ENCODE peak calls at places on chromosomes 16 and 17, in six cellular contexts. V is IMR-90, Q is H1, I is H9, N is neuronal stem cell, H is trophoblast cell. R is an unnamed sample.

GRCh38 chr17:66782866-66783265 is 52.1 kb upstream of the CACNG5 start:
- DNase-seq in V (no peak), Q (no peak), I (peak), N (no peak), H (no peak), R (no peak)

GRCh38 chr17:28841901-28842281 is 699 bp downstream of the FAM222B start:
- DNase-seq in V (no peak), Q (no peak), I (no peak), N (no peak), H (peak), R (peak)

GRCh38 chr17:40316571-40317344 is 7.8 kb downstream of the RARA start:
- DNase-seq in V (peak), Q (no peak), I (peak), N (no peak), H (peak), R (peak)

GRCh38 chr17:14321476-14321949 is 20.6 kb downstream of the HS3ST3B1 start:
- DNase-seq in V (no peak), Q (no peak), I (no peak), N (no peak), H (peak), R (peak)

GRCh38 chr16:67252806-67253497 is 4.2 kb downstream of the SLC9A5 start:
- DNase-seq in V (no peak), Q (no peak), I (no peak), N (no peak), H (no peak), R (no peak)

GRCh38 chr17:40452921-40453378 is 9.7 kb downstream of the IGFBP4 start:
- DNase-seq in V (peak), Q (no peak), I (no peak), N (no peak), H (no peak), R (no peak)

GRCh38 chr16:86768231-86768791 is 190.0 kb downstream of the FOXL1 start:
- DNase-seq in V (no peak), Q (no peak), I (no peak), N (no peak), H (no peak), R (no peak)

GRCh38 chr17:32870969-32871368 is 6.0 kb downstream of the MYO1D start:
- DNase-seq in V (no peak), Q (no peak), I (no peak), N (no peak), H (peak), R (peak)

GRCh38 chr17:37221865-37222264 is 153.9 kb upstream of the C17orf78 start:
- DNase-seq in V (no peak), Q (no peak), I (no peak), N (no peak), H (no peak), R (no peak)

GRCh38 chr16:62289230-62289629 is 253.0 kb upstream of the CDH8 start:
- DNase-seq in V (no peak), Q (no peak), I (no peak), N (no peak), H (no peak), R (no peak)

GRCh38 chr17:47866941-47867340 is 16.0 kb upstream of the SP6 start:
- DNase-seq in V (no peak), Q (no peak), I (no peak), N (no peak), H (no peak), R (no peak)

GRCh38 chr17:2860045-2860444 is 63.8 kb downstream of the RAP1GAP2 start:
- DNase-seq in V (no peak), Q (no peak), I (no peak), N (no peak), H (no peak), R (no peak)

GRCh38 chr16:25107466-25107792 is 4.1 kb upstream of the LCMT1 start:
- DNase-seq in V (no peak), Q (no peak), I (no peak), N (no peak), H (no peak), R (no peak)

GRCh38 chr16:11402051-11402744 is 56.9 kb downstream of the RMI2 start:
- DNase-seq in V (no peak), Q (no peak), I (no peak), N (no peak), H (no peak), R (no peak)

GRCh38 chr17:12719948-12720347 is 54.3 kb downstream of the MYOCD start:
- DNase-seq in V (no peak), Q (no peak), I (peak), N (no peak), H (no peak), R (no peak)

GRCh38 chr16:4488486-4488967 is 12.3 kb downstream of the HMOX2 start:
- DNase-seq in V (peak), Q (no peak), I (no peak), N (no peak), H (no peak), R (peak)

GRCh38 chr17:39243155-39243554 is 17.4 kb upstream of the STAC2 start:
- DNase-seq in V (no peak), Q (no peak), I (no peak), N (no peak), H (no peak), R (no peak)

GRCh38 chr16:73304008-73304814 is 256.3 kb upstream of the ZFHX3 start:
- DNase-seq in V (no peak), Q (no peak), I (no peak), N (no peak), H (no peak), R (no peak)

GRCh38 chr17:68763551-68763950 is 162.4 kb upstream of the FAM20A start:
- DNase-seq in V (peak), Q (no peak), I (no peak), N (no peak), H (no peak), R (peak)

GRCh38 chr17:68759002-68759342 is 157.8 kb upstream of the FAM20A start:
- DNase-seq in V (no peak), Q (no peak), I (no peak), N (no peak), H (no peak), R (no peak)

GRCh38 chr17:68762911-68763310 is 161.7 kb upstream of the FAM20A start:
- DNase-seq in V (no peak), Q (no peak), I (no peak), N (no peak), H (no peak), R (no peak)

GRCh38 chr17:68760141-68760475 is 158.9 kb upstream of the FAM20A start:
- DNase-seq in V (no peak), Q (no peak), I (no peak), N (no peak), H (no peak), R (no peak)

DNA sequence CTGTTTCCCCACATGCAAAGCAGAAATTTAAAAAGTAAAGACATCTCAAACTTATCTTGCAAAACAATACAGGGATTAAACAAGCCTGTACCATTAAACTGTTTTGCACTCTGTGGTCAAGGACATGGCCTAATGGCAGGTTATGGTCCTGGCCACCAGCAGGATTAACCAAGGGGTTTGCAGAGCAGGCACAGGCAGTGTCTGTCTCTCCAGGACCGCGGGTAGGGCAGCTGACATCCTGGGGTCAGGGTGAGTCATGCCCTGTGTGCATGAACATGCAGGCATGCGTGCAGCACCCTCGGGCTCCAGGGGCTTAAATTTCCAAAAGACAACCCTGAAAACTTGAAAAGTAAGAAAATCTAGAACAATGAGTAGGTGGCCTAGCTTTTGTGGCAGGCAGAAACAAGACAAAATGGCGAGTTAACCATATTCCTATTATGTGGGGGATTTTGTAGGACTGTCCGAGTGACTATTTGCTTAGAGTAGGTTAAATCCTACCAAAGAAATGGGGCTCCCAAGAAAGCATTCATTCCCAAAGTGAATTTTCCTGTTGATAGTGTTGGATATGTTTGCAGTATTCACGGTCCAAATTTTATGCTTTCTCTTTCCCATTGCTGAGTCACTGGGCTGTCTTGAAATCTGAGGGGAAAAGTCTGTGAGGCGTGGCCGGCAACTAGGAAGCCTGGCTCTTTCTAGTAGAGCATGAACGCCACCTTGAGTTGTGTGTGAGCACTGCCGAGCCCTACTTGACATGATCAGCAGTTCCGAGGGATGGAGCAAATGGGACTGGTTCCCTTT is 158.4 kb upstream of the FAM20A start:
- DNase-seq in V (peak), Q (peak), I (peak), N (peak), H (peak), R (peak)
- H3K14ac ChIP-seq in V (peak), Q (no peak), I (peak), N (no peak), H (no peak), R (no peak)

GRCh38 chr16:17343028-17343427 is 127.7 kb downstream of the XYLT1 start:
- DNase-seq in V (no peak), Q (no peak), I (no peak), N (no peak), H (no peak), R (no peak)
- H3K4me2 ChIP-seq in V (no peak), Q (no peak), I (no peak), N (no peak), H (no peak), R (no peak)

GRCh38 chr17:54907385-54907784 is 6.7 kb downstream of the TOM1L1 start:
- DNase-seq in V (no peak), Q (no peak), I (no peak), N (no peak), H (no peak), R (no peak)
- H3K14ac ChIP-seq in V (no peak), Q (no peak), I (no peak), N (no peak), H (no peak), R (no peak)

GRCh38 chr17:7177210-7177953 is 1.8 kb downstream of the ASGR1 start:
- DNase-seq in V (peak), Q (no peak), I (peak), N (peak), H (peak), R (peak)

GRCh38 chr17:7175363-7175733 is 3.8 kb downstream of the ASGR1 start:
- DNase-seq in V (no peak), Q (no peak), I (no peak), N (no peak), H (no peak), R (no peak)

GRCh38 chr17:7174603-7175362 is 4.4 kb downstream of the ASGR1 start:
- DNase-seq in V (no peak), Q (no peak), I (no peak), N (no peak), H (no peak), R (no peak)

GRCh38 chr17:7177954-7178477 is 1.2 kb downstream of the ASGR1 start:
- DNase-seq in V (peak), Q (no peak), I (peak), N (peak), H (no peak), R (peak)

DNA sequence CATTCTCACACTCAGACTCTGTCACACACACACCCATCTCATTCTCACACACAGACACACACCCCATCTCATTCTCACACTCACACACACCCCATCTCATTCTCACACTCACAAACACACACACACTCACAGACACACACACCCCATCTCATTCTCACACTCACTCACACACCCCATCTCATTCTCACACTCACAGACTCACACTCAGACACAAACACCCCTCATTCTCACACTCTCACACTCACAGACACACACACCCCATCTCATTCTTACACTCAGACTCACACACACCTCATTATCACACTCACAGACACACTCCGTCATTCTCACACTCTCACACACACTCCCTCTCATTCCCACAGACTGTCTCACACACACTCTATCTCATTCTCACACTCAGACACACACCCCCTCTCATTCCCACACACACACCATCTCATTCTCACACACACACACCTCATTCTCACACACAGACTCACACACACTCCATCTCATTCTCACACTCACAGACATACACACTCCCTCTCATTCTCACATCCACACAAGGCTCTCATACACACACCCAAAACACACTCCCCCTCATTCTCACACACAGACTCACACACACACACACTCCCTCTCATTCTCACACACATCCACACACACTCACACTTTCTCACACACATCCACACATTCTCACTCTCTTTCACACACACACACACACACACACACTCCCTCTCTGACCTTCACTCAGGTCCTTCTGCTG is 2.9 kb downstream of the ASGR1 start:
- DNase-seq in V (no peak), Q (no peak), I (no peak), N (no peak), H (no peak), R (no peak)
- H3K4me2 ChIP-seq in V (peak), Q (peak), I (peak), N (peak), H (no peak), R (no peak)

GRCh38 chr17:4577386-4577993 is 6.8 kb upstream of the SMTNL2 start:
- DNase-seq in V (no peak), Q (no peak), I (no peak), N (no peak), H (no peak), R (no peak)
- H3K14ac ChIP-seq in V (no peak), Q (no peak), I (peak), N (no peak), H (no peak), R (no peak)

DNA sequence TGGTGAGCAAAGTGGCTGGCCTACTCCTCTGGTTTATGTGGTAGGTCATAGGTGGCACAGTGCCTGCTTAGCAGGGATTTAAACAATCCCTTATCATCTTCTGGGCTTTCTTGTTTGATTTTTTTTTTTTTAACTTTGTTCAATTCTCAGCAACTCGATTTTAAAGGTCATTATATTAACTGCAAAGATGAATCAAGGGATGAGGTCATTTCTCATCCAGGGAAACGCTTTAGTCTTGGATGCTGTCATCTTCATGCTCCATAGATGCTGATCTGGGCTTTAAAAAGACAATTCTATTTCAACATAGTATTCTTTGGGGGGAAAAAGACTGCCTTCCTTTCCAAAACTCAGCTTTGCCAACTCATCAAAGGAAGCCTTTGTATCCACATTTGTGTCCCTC is 48.3 kb upstream of the XYLT1 start:
- DNase-seq in V (peak), Q (no peak), I (no peak), N (no peak), H (no peak), R (no peak)
- H3K4me2 ChIP-seq in V (peak), Q (no peak), I (no peak), N (no peak), H (no peak), R (no peak)

DNA sequence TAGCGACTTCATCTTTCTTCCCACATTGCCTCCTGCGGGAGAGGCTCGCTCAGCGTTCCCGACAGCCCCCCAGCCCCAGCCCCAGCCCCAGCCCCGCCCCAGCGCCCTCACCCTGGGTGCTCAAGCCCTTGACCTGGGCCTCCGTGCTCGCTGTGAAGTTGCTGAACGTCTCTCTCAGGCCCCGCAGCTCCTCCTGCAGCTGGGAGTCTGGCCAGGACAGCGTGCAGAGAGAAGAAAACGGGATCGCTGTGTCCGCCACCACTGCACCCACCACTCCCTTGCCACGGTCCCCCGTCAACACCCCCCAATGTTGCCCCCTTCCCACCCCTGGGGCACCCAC is 2.3 kb downstream of the ASGR1 start:
- DNase-seq in V (no peak), Q (no peak), I (peak), N (no peak), H (no peak), R (no peak)
- H3K14ac ChIP-seq in V (no peak), Q (no peak), I (no peak), N (peak), H (no peak), R (no peak)

GRCh38 chr17:83081561-83082201 is 2.3 kb downstream of the METRNL start:
- DNase-seq in V (peak), Q (no peak), I (no peak), N (no peak), H (peak), R (no peak)
- H3K4me2 ChIP-seq in V (peak), Q (peak), I (no peak), N (peak), H (peak), R (peak)

DNA sequence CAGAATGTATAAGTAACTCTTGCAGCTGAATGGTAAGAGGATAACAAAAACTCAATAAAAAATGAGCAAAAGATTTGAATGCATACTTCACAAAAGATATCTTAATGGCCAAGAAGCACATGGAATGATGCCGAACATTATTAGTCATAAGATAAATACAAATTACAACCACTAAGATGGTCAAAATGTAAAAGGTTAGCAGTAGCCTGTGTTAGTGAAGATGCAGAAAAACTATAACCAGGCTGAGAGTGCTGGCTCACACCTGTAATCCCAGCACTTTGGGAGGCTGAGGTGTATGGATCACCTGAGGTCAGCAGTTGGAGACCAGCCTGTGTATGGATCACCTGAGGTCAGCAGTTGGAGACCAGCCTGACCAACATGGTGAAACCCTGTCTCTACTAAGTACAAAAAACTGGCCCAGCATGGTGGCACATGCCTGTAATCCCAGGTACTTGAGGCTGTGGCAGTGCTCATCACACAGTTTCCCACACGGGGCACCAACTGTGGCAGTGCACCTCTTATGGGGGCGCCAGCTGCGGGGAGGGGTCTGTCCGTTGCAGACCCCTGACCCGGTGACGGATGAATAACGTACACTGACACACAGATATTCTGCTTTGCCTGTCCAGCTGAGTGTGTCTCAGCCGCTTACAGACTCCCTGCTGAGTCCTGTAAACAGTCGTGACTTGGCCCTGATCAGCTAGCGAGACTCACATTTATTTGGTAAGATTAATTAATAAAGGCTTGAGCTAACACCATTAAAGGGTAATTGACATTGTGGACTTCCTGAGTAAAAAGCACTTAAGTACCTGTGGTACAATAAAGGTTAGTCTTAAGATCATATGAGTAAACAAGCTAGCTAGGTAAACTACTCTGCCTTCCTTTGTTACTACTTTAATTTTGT is 45.7 kb upstream of the FAM20A start:
- DNase-seq in V (no peak), Q (no peak), I (no peak), N (no peak), H (no peak), R (no peak)
- H3K14ac ChIP-seq in V (no peak), Q (no peak), I (no peak), N (peak), H (no peak), R (no peak)

DNA sequence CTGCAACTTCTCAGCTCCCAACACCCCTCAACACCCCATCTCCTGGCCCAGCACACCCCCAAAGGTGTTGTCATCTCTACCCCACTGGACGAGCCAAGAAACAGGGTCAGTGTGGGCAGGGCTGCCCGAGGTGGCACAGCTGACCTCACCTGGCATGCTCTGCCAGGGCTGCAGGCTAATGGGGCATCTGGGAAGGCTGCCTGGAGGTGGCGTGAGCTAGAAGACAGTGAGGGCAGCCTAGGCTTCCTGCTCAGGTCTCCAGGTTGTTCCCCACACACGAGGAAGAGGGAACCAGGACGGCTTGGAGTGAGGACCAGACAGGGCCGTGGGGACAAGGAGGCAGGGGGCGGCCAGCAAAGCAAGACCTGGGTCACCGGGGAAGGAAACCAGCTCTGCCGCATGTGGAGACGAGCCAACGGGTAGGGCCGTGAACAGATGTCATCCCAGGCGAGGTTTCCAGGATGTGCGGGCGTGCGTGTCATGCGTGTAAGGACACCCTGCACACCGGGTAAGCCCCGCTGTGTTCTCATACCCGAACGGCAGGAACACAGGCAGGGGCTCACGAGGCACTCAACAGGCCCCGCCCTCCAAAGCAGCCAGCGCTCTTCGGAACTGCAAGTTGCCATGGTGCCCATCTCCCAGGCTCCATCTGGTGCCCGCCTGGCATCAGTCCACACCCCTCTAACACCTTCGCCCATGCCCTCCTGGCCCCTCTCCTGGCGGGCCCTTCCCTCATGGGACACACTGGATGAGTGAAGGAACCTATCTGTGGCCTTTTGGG is 29.6 kb upstream of the PVALEF start:
- DNase-seq in V (no peak), Q (no peak), I (no peak), N (no peak), H (no peak), R (no peak)
- H3K4me2 ChIP-seq in V (no peak), Q (no peak), I (no peak), N (no peak), H (no peak), R (no peak)

R was measured in mesenchymal stem cell.